ENCODE peak calls at places on chromosomes 3 and 15, in ten cellular contexts. K, W, H, J, F, B, L, P, X and A are unnamed samples. For H3K4me1, the result is how much of the 10 kb centered on the place peaks cover.

GRCh38 chr15:59993950-59994401 is 10.1 kb upstream of the FOXB1 start:
- DNase-seq in K (no peak), P (no peak), X (no peak), L (no peak), J (no peak), W (no peak), F (no peak), B (no peak), H (no peak), A (no peak)

GRCh38 chr15:68820205-68820588 is 498 bp downstream of the ANP32A start:
- DNase-seq in P (peak), J (no peak), F (no peak), K (peak), X (peak), L (peak), H (peak), W (no peak), B (peak), A (peak)

GRCh38 chr3:71961378-71961777 is 176.4 kb upstream of the PROK2 start:
- DNase-seq in W (no peak), K (no peak), P (no peak), J (no peak), F (no peak), H (no peak), L (no peak), X (no peak), B (no peak), A (no peak)

GRCh38 chr3:5791558-5791957 is 604.1 kb downstream of the EDEM1 start:
- DNase-seq in H (no peak), W (no peak), X (no peak), P (no peak), L (no peak), B (no peak), J (peak), F (no peak), K (no peak), A (no peak)

GRCh38 chr3:64667138-64667537 is 20.7 kb downstream of the ADAMTS9 start:
- DNase-seq in F (no peak), K (no peak), L (no peak), W (peak), J (no peak), B (no peak), P (no peak), X (no peak), H (no peak), A (no peak)

GRCh38 chr3:170128259-170128976 is 53.1 kb downstream of the PHC3 start:
- DNase-seq in H (no peak), K (no peak), P (no peak), F (peak), B (peak), W (no peak), L (peak), X (no peak), J (no peak), A (no peak)

GRCh38 chr15:36040173-36040572 is 494.2 kb upstream of the DPH6 start:
- DNase-seq in B (no peak), J (no peak), L (no peak), W (no peak), P (no peak), K (no peak), X (no peak), H (no peak), F (no peak), A (no peak)

GRCh38 chr3:190127207-190127606 is 6.5 kb upstream of the P3H2 start:
- DNase-seq in X (no peak), H (no peak), W (no peak), L (no peak), P (no peak), F (no peak), K (no peak), B (no peak), J (no peak), A (no peak)

GRCh38 chr3:101861212-101861977 is 12.1 kb downstream of the NFKBIZ start:
- DNase-seq in W (no peak), H (no peak), L (no peak), F (peak), J (no peak), K (no peak), X (no peak), B (no peak), P (no peak), A (no peak)

GRCh38 chr15:92909131-92909781 is 9.1 kb downstream of the CHD2 start:
- DNase-seq in K (no peak), L (no peak), J (peak), P (no peak), F (no peak), B (no peak), W (peak), H (no peak), X (no peak), A (no peak)

GRCh38 chr3:58335432-58335947 is 2.8 kb downstream of the PXK start:
- DNase-seq in L (no peak), H (no peak), W (no peak), J (no peak), B (no peak), P (no peak), K (no peak), X (no peak), F (no peak), A (no peak)

GRCh38 chr3:20999661-21000060 is 751.3 kb downstream of the ZNF385D start:
- DNase-seq in L (no peak), H (no peak), B (no peak), F (no peak), W (peak), K (no peak), X (no peak), P (no peak), J (no peak), A (no peak)

GRCh38 chr15:76078285-76078863 is 18.6 kb downstream of the TMEM266 start:
- DNase-seq in L (no peak), P (no peak), K (no peak), H (no peak), J (no peak), F (no peak), X (no peak), W (no peak), B (no peak), A (no peak)

GRCh38 chr3:148955544-148956346 is 35.6 kb upstream of the GYG1 start:
- DNase-seq in F (peak), H (peak), J (peak), X (peak), K (no peak), W (peak), L (peak), B (peak), P (peak), A (no peak)

GRCh38 chr3:72152551-72153476 is 367.9 kb upstream of the PROK2 start:
- DNase-seq in X (no peak), B (no peak), K (peak), W (peak), F (no peak), J (peak), P (peak), L (no peak), H (peak), A (no peak)

GRCh38 chr15:67032608-67033007 is 32.8 kb upstream of the SMAD3 start:
- DNase-seq in W (no peak), X (no peak), J (no peak), F (no peak), P (no peak), K (no peak), L (no peak), B (no peak), H (no peak), A (no peak)

GRCh38 chr3:53192608-53193007 is 31.6 kb downstream of the PRKCD start:
- DNase-seq in J (no peak), X (no peak), K (no peak), F (no peak), W (no peak), H (no peak), L (no peak), B (peak), P (no peak), A (no peak)

GRCh38 chr3:186514296-186515002 is 29.7 kb downstream of the CRYGS start:
- DNase-seq in K (no peak), X (no peak), B (no peak), L (no peak), J (no peak), H (no peak), P (no peak), F (no peak), W (peak), A (no peak)

GRCh38 chr3:156360116-156360515 is 194.8 kb downstream of the SSR3 start:
- DNase-seq in P (no peak), H (no peak), J (no peak), X (no peak), K (no peak), F (no peak), W (no peak), B (no peak), L (no peak), A (no peak)

GRCh38 chr15:68113273-68113672 is 59.2 kb downstream of the PIAS1 start:
- DNase-seq in F (no peak), H (no peak), B (no peak), P (no peak), X (no peak), W (no peak), J (peak), K (no peak), L (no peak), A (no peak)

GRCh38 chr3:138673641-138674040 is 65.1 kb downstream of the FAIM start:
- DNase-seq in W (peak), F (no peak), H (no peak), B (no peak), K (no peak), X (no peak), P (no peak), L (no peak), J (peak), A (no peak)

GRCh38 chr3:51759203-51759602 is 19.8 kb downstream of the IQCF6 start:
- DNase-seq in P (no peak), F (no peak), J (no peak), K (no peak), W (no peak), B (no peak), H (no peak), X (no peak), L (no peak), A (no peak)

GRCh38 chr3:173045770-173046382 is 95.2 kb downstream of the SPATA16 start:
- DNase-seq in H (no peak), W (no peak), L (no peak), B (peak), X (no peak), F (no peak), J (peak), P (no peak), K (no peak), A (no peak)

GRCh38 chr3:23202203-23202920 is 765 bp upstream of the UBE2E2 start:
- DNase-seq in L (no peak), H (no peak), W (peak), B (no peak), X (no peak), P (no peak), K (no peak), J (peak), F (no peak), A (no peak)

GRCh38 chr3:157201648-157202278 is 41.8 kb upstream of the CCNL1 start:
- DNase-seq in J (peak), K (no peak), X (no peak), W (peak), P (no peak), F (peak), L (no peak), H (no peak), B (peak), A (no peak)

GRCh38 chr3:71942432-71942831 is 157.5 kb upstream of the PROK2 start:
- DNase-seq in H (no peak), J (no peak), K (no peak), X (no peak), P (no peak), L (no peak), F (no peak), B (no peak), W (no peak), A (no peak)

GRCh38 chr15:80042568-80042967 is 16.9 kb upstream of the ZFAND6 start:
- DNase-seq in B (no peak), F (no peak), P (no peak), L (no peak), X (no peak), K (no peak), H (no peak), J (no peak), W (no peak), A (no peak)

GRCh38 chr3:17243616-17244015 is 358.9 kb downstream of the PLCL2 start:
- DNase-seq in P (no peak), B (no peak), F (no peak), K (no peak), H (no peak), W (no peak), L (no peak), X (no peak), J (no peak), A (no peak)

GRCh38 chr3:195003006-195003892 is 267.7 kb downstream of the XXYLT1 start:
- DNase-seq in H (peak), F (no peak), L (no peak), W (no peak), P (peak), X (no peak), B (no peak), J (no peak), K (peak), A (no peak)

GRCh38 chr15:96230557-96231181 is 99.8 kb upstream of the NR2F2 start:
- DNase-seq in F (no peak), X (no peak), P (no peak), L (no peak), K (no peak), W (peak), B (no peak), J (peak), H (no peak), A (no peak)

GRCh38 chr15:47652213-47652852 is 65.0 kb upstream of the SEMA6D start:
- DNase-seq in X (no peak), B (no peak), F (no peak), K (no peak), H (no peak), L (peak), P (no peak), W (no peak), J (no peak), A (no peak)

GRCh38 chr3:157176108-157176507 is 16.2 kb upstream of the CCNL1 start:
- DNase-seq in J (no peak), L (no peak), P (no peak), X (no peak), B (no peak), K (no peak), F (no peak), H (no peak), W (no peak), A (no peak)

GRCh38 chr3:37601832-37602231 is 259.8 kb upstream of the CTDSPL start:
- DNase-seq in X (no peak), B (no peak), W (no peak), H (no peak), P (no peak), L (peak), J (no peak), K (no peak), F (no peak), A (no peak)

GRCh38 chr3:184227481-184227935 is 1.9 kb upstream of the VWA5B2 start:
- DNase-seq in H (no peak), P (no peak), J (no peak), X (peak), W (no peak), L (peak), K (no peak), F (peak), B (peak), A (peak)

GRCh38 chr15:55183679-55184078 is 13.1 kb downstream of the RSL24D1 start:
- DNase-seq in W (no peak), J (no peak), P (no peak), F (no peak), H (no peak), L (no peak), B (no peak), X (no peak), K (no peak), A (no peak)

GRCh38 chr3:42979044-42979962 is at the start of gene GASK1A:
- DNase-seq in F (peak), B (peak), H (peak), L (no peak), W (peak), P (peak), J (no peak), K (peak), X (no peak), A (no peak)

GRCh38 chr15:34789326-34789725 is 6.0 kb downstream of the ACTC1 start:
- DNase-seq in J (no peak), P (no peak), W (no peak), F (no peak), K (no peak), L (no peak), B (no peak), X (no peak), H (peak), A (no peak)

GRCh38 chr3:72657666-72658065 is 190.6 kb downstream of the SHQ1 start:
- DNase-seq in X (peak), K (no peak), B (no peak), J (no peak), P (no peak), L (no peak), F (peak), W (peak), H (no peak), A (peak)

GRCh38 chr3:104564045-104564643 is 802.6 kb upstream of the ALCAM start:
- DNase-seq in W (peak), P (no peak), K (no peak), X (peak), L (peak), F (peak), B (peak), H (peak), J (peak), A (peak)

GRCh38 chr3:108243243-108243642 is 21.0 kb upstream of the IFT57 start:
- DNase-seq in J (no peak), F (no peak), B (no peak), X (no peak), L (no peak), W (no peak), P (no peak), H (no peak), K (no peak), A (no peak)
- H3K4me1 ChIP-seq in J (under half), F (under half), B (under half), X (under half), L (under half), W (under half), P (under half), H (under half), K (under half), A (under half)

GRCh38 chr3:143121240-143122088 is 1.9 kb downstream of the CHST2 start:
- DNase-seq in X (no peak), P (no peak), K (peak), W (peak), B (no peak), L (no peak), H (peak), J (no peak), F (peak), A (no peak)

GRCh38 chr3:143120716-143121239 is 1.2 kb downstream of the CHST2 start:
- DNase-seq in K (peak), J (peak), B (peak), F (no peak), L (no peak), X (no peak), W (peak), H (peak), P (no peak), A (no peak)

GRCh38 chr3:143123353-143123974 is 3.9 kb downstream of the CHST2 start:
- DNase-seq in K (no peak), X (no peak), W (no peak), H (no peak), L (no peak), J (no peak), P (no peak), F (no peak), B (no peak), A (no peak)

GRCh38 chr3:143122608-143123352 is 3.2 kb downstream of the CHST2 start:
- DNase-seq in K (no peak), P (no peak), B (no peak), F (peak), J (no peak), W (no peak), X (no peak), H (no peak), L (no peak), A (no peak)

DNA sequence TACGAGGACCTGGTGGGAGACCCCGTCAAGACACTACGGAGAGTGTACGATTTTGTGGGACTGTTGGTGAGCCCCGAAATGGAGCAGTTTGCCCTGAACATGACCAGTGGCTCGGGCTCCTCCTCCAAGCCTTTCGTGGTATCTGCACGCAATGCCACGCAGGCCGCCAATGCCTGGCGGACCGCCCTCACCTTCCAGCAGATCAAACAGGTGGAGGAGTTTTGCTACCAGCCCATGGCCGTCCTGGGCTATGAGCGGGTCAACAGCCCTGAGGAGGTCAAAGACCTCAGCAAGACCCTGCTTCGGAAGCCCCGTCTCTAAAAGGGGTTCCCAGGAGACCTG is 2.5 kb downstream of the CHST2 start:
- DNase-seq in W (no peak), F (peak), J (no peak), H (peak), X (no peak), L (no peak), B (no peak), K (no peak), P (no peak), A (no peak)
- H3K4me3 ChIP-seq in W (no peak), F (no peak), J (no peak), H (no peak), X (no peak), L (no peak), B (no peak), K (no peak), P (no peak), A (no peak)

GRCh38 chr3:112671930-112672715 is 31.2 kb upstream of the CCDC80 start:
- DNase-seq in K (no peak), X (peak), W (peak), F (peak), L (no peak), J (peak), B (no peak), P (no peak), H (no peak), A (no peak)

GRCh38 chr3:112676659-112677234 is 35.8 kb upstream of the CCDC80 start:
- DNase-seq in L (peak), X (peak), W (peak), B (peak), K (peak), J (peak), H (peak), F (peak), P (peak), A (peak)

GRCh38 chr3:112672716-112673506 is 32.0 kb upstream of the CCDC80 start:
- DNase-seq in X (no peak), K (no peak), W (no peak), F (no peak), J (peak), L (no peak), H (no peak), B (no peak), P (no peak), A (no peak)

GRCh38 chr3:112675943-112676530 is 35.1 kb upstream of the CCDC80 start:
- DNase-seq in F (no peak), L (no peak), W (no peak), K (no peak), X (no peak), P (no peak), J (no peak), B (no peak), H (no peak), A (no peak)

GRCh38 chr3:112675349-112675748 is 34.4 kb upstream of the CCDC80 start:
- DNase-seq in F (no peak), H (no peak), B (no peak), W (no peak), L (no peak), X (no peak), K (no peak), J (no peak), P (no peak), A (no peak)
- H3K27ac ChIP-seq in F (no peak), H (no peak), B (no peak), W (no peak), L (no peak), X (no peak), K (no peak), J (no peak), P (no peak), A (no peak)

DNA sequence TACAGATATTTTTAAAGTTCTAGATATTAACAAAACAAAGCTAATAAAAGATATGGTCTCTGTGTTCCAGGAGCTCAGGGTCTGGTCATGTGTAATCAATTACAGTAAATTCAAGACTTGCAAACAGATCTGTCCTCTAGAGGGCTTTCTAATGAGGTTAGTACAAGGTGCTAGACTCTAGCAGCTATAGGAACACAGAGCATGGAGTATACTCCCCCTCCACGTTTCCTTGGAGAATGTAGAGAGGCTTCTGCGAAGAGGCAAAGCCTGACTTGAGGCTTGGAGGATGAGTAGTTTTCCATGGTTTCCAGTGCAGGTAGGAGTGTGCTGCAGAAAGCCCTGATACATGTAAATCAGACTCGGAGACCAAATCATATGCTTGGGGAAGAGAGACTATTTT is 32.7 kb upstream of the DLG1 start:
- DNase-seq in W (no peak), P (no peak), H (no peak), X (no peak), K (no peak), B (no peak), F (no peak), J (no peak), L (no peak), A (no peak)
- H3K4me1 ChIP-seq in W (under half), P (under half), H (under half), X (under half), K (under half), B (under half), F (under half), J (under half), L (under half), A (under half)

DNA sequence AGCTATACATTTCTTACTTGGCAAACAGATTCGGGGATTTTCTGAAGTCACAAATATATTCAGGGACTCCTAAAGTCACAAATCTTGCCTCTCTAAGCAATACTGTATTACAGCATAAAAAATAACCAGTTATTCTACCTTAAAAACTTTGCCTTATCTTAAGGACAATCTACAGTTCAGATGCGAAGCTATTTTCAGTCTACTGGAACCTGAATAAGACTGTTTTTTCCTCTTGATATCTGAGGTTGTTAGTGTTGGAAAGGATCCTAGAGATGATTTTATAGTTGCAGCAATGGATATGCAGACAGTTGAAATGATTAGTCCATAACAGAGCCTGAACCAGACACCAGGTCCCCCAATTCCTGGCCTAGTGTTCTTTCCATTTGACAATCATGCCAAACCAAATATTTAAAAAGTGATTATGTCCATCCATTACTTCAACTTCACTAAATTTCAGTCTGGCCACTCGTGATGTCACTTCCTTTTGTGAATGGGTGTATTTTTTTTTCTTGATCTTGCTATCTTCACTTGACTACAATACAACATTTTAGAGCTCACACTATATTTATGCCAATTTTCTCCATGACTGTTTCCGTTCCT is 1.8 kb downstream of the HDGFL3 start:
- DNase-seq in L (no peak), J (peak), P (no peak), H (no peak), B (no peak), F (no peak), W (no peak), K (no peak), X (no peak), A (no peak)
- H3K4me3 ChIP-seq in L (peak), J (peak), P (peak), H (peak), B (no peak), F (no peak), W (peak), K (peak), X (no peak), A (no peak)